ENCODE peak calls at places on chromosome 6, in seven cellular contexts. One of them, this sample, is unnamed.

GRCh38 chr6:9540126-9540525 is 874.7 kb downstream of the TFAP2A start:
- DNase-seq in T-helper 2 cell: no peak
- DNase-seq in fibroblast of mammary gland: peak; percentile 20
- DNase-seq in body of pancreas: no peak
- DNase-seq in OCI-LY7: no peak
- DNase-seq in stimulated activated CD4-positive, alpha-beta T cell treated with anti-CD3 and anti-CD28 coated beads, Interleukin-2, amount 100 ng/mL, for 4 hours: no peak
- DNase-seq in GM03348: no peak
- DNase-seq in this sample: no peak

GRCh38 chr6:170437719-170438401 is 115.2 kb downstream of the PSMB1 start:
- DNase-seq in T-helper 2 cell: no peak
- DNase-seq in fibroblast of mammary gland: peak; percentile 7
- DNase-seq in body of pancreas: no peak
- DNase-seq in OCI-LY7: no peak
- DNase-seq in stimulated activated CD4-positive, alpha-beta T cell treated with anti-CD3 and anti-CD28 coated beads, Interleukin-2, amount 100 ng/mL, for 4 hours: no peak
- DNase-seq in GM03348: peak; percentile 31
- DNase-seq in this sample: peak; percentile 37

GRCh38 chr6:106617857-106618256 is 11.4 kb downstream of the RTN4IP1 start:
- DNase-seq in T-helper 2 cell: no peak
- DNase-seq in fibroblast of mammary gland: no peak
- DNase-seq in body of pancreas: no peak
- DNase-seq in OCI-LY7: no peak
- DNase-seq in stimulated activated CD4-positive, alpha-beta T cell treated with anti-CD3 and anti-CD28 coated beads, Interleukin-2, amount 100 ng/mL, for 4 hours: no peak
- DNase-seq in GM03348: no peak
- DNase-seq in this sample: no peak

GRCh38 chr6:74333406-74333805 is 637.4 kb downstream of the CD109 start:
- DNase-seq in T-helper 2 cell: no peak
- DNase-seq in fibroblast of mammary gland: no peak
- DNase-seq in body of pancreas: no peak
- DNase-seq in OCI-LY7: no peak
- DNase-seq in stimulated activated CD4-positive, alpha-beta T cell treated with anti-CD3 and anti-CD28 coated beads, Interleukin-2, amount 100 ng/mL, for 4 hours: no peak
- DNase-seq in GM03348: peak; percentile 13
- DNase-seq in this sample: no peak

GRCh38 chr6:117483645-117484016 is 1.2 kb downstream of the DCBLD1 start:
- DNase-seq in T-helper 2 cell: no peak
- DNase-seq in fibroblast of mammary gland: peak; percentile 41
- DNase-seq in body of pancreas: no peak
- DNase-seq in OCI-LY7: no peak
- DNase-seq in stimulated activated CD4-positive, alpha-beta T cell treated with anti-CD3 and anti-CD28 coated beads, Interleukin-2, amount 100 ng/mL, for 4 hours: no peak
- DNase-seq in GM03348: peak; percentile 43
- DNase-seq in this sample: no peak

GRCh38 chr6:84568971-84569370 is 195.4 kb downstream of the TBX18 start:
- DNase-seq in T-helper 2 cell: no peak
- DNase-seq in fibroblast of mammary gland: peak; percentile 73
- DNase-seq in body of pancreas: no peak
- DNase-seq in OCI-LY7: no peak
- DNase-seq in stimulated activated CD4-positive, alpha-beta T cell treated with anti-CD3 and anti-CD28 coated beads, Interleukin-2, amount 100 ng/mL, for 4 hours: no peak
- DNase-seq in GM03348: peak; percentile 34
- DNase-seq in this sample: peak; percentile 13

GRCh38 chr6:123629234-123629941 is 7.4 kb downstream of the TRDN start:
- DNase-seq in T-helper 2 cell: no peak
- DNase-seq in fibroblast of mammary gland: no peak
- DNase-seq in body of pancreas: no peak
- DNase-seq in OCI-LY7: no peak
- DNase-seq in stimulated activated CD4-positive, alpha-beta T cell treated with anti-CD3 and anti-CD28 coated beads, Interleukin-2, amount 100 ng/mL, for 4 hours: no peak
- DNase-seq in GM03348: no peak
- DNase-seq in this sample: no peak

GRCh38 chr6:52361945-52362442 is at the start of gene PAQR8:
- DNase-seq in T-helper 2 cell: peak; percentile 69
- DNase-seq in fibroblast of mammary gland: peak; percentile 36
- DNase-seq in body of pancreas: peak; percentile 55
- DNase-seq in OCI-LY7: peak; percentile 87
- DNase-seq in stimulated activated CD4-positive, alpha-beta T cell treated with anti-CD3 and anti-CD28 coated beads, Interleukin-2, amount 100 ng/mL, for 4 hours: peak; percentile 79
- DNase-seq in GM03348: peak; percentile 98
- DNase-seq in this sample: peak; percentile 16

GRCh38 chr6:111798281-111798725 is 74.9 kb downstream of the FYN start:
- DNase-seq in T-helper 2 cell: no peak
- DNase-seq in fibroblast of mammary gland: no peak
- DNase-seq in body of pancreas: no peak
- DNase-seq in OCI-LY7: no peak
- DNase-seq in stimulated activated CD4-positive, alpha-beta T cell treated with anti-CD3 and anti-CD28 coated beads, Interleukin-2, amount 100 ng/mL, for 4 hours: no peak
- DNase-seq in GM03348: no peak
- DNase-seq in this sample: no peak